ENCODE peak calls at places on chromosomes 5 and 9, in ten cellular contexts. O is H9, M is cardiac muscle cell, Q is sigmoid colon, V is left ventricle myocardium inferior, U is HepG2, D is fibroblast of lung, S is prostate gland, E is pancreas, Z is ovary. A is an unnamed sample. For H3K27me3, the result is how much of the 10 kb centered on the place peaks cover.

GRCh38 chr9:91025856-91026255 is 224.2 kb downstream of the SYK start:
- DNase-seq in Z (no peak), M (no peak), S (no peak), E (no peak), V (no peak), O (no peak), Q (no peak), U (no peak), D (no peak), A (no peak)

GRCh38 chr5:141521244-141521781 is 32.4 kb downstream of the PCDHGC5 start:
- DNase-seq in V (no peak), E (no peak), O (no peak), M (no peak), U (peak), S (no peak), Z (no peak), Q (no peak), D (peak), A (no peak)

GRCh38 chr9:73081979-73082657 is 69.5 kb upstream of the ANXA1 start:
- DNase-seq in Z (no peak), M (peak), Q (no peak), V (no peak), O (no peak), U (peak), S (no peak), E (no peak), D (peak), A (no peak)

GRCh38 chr5:140794594-140795258 is at the start of gene PCDHA2:
- DNase-seq in E (no peak), Q (no peak), M (peak), S (no peak), Z (no peak), O (no peak), D (peak), U (no peak), V (no peak), A (no peak)

GRCh38 chr9:113520109-113520642 is 56.6 kb downstream of the RGS3 start:
- DNase-seq in S (no peak), Q (no peak), V (no peak), O (no peak), Z (no peak), U (no peak), M (no peak), D (no peak), E (peak), A (no peak)

GRCh38 chr9:127450170-127450830 is 906 bp downstream of the RPL12 start:
- DNase-seq in E (no peak), D (peak), S (no peak), U (no peak), O (no peak), V (no peak), Z (no peak), Q (no peak), M (peak), A (no peak)

GRCh38 chr5:122415481-122416120 is 103.6 kb downstream of the SNCAIP start:
- DNase-seq in V (peak), M (peak), E (no peak), U (peak), Z (peak), D (peak), Q (peak), S (peak), O (peak), A (no peak)

GRCh38 chr5:138999674-139000073 is 124.5 kb upstream of the LRRTM2 start:
- DNase-seq in Z (no peak), V (no peak), O (no peak), U (no peak), E (no peak), Q (no peak), S (no peak), D (no peak), M (no peak), A (no peak)

GRCh38 chr5:91484662-91485061 is 101.5 kb upstream of the ARRDC3 start:
- DNase-seq in U (no peak), D (no peak), Z (no peak), M (no peak), V (no peak), E (no peak), S (no peak), O (no peak), Q (no peak), A (no peak)

GRCh38 chr5:850511-851006 is at the start of gene ZDHHC11:
- DNase-seq in V (peak), Z (peak), O (peak), U (peak), M (no peak), D (no peak), S (no peak), Q (peak), E (peak), A (no peak)

GRCh38 chr5:125503958-125504357 is 757.5 kb upstream of the ZNF608 start:
- DNase-seq in M (no peak), E (no peak), U (no peak), O (no peak), V (no peak), Z (no peak), D (no peak), Q (no peak), S (peak), A (no peak)

GRCh38 chr5:149931992-149932436 is 12.6 kb downstream of the PDE6A start:
- DNase-seq in V (no peak), M (no peak), O (no peak), Z (no peak), S (no peak), Q (no peak), E (no peak), D (no peak), U (no peak), A (no peak)

GRCh38 chr9:136751244-136751643 is 2.9 kb upstream of the LCN6 start:
- DNase-seq in S (no peak), M (no peak), E (no peak), D (no peak), V (no peak), Z (no peak), U (no peak), O (no peak), Q (no peak), A (no peak)

GRCh38 chr9:91379461-91379860 is 17.7 kb upstream of the AUH start:
- DNase-seq in V (no peak), U (no peak), Z (no peak), D (no peak), E (no peak), O (no peak), M (no peak), S (no peak), Q (no peak), A (no peak)

GRCh38 chr5:138677782-138678181 is 75.4 kb upstream of the CTNNA1 start:
- DNase-seq in Q (no peak), S (no peak), V (no peak), U (no peak), D (no peak), Z (no peak), M (no peak), E (no peak), O (no peak), A (no peak)

GRCh38 chr5:93054424-93055165 is 526.4 kb downstream of the NR2F1-AS1 start:
- DNase-seq in O (no peak), S (no peak), Q (no peak), U (no peak), Z (no peak), D (peak), V (no peak), M (no peak), E (no peak), A (no peak)

GRCh38 chr5:116442095-116442534 is 132.5 kb downstream of the SEMA6A start:
- DNase-seq in E (no peak), Q (no peak), O (peak), D (peak), M (no peak), S (no peak), U (no peak), Z (no peak), V (peak), A (no peak)

GRCh38 chr9:7402704-7403389 is 396.7 kb downstream of the DMAC1 start:
- DNase-seq in Z (no peak), Q (no peak), V (no peak), E (no peak), D (peak), O (no peak), U (no peak), S (no peak), M (no peak), A (no peak)

GRCh38 chr9:116288658-116289057 is 135.1 kb downstream of the PAPPA start:
- DNase-seq in O (no peak), M (no peak), Z (no peak), U (no peak), S (no peak), Q (no peak), D (peak), V (no peak), E (no peak), A (no peak)

GRCh38 chr5:168656633-168657032 is 77.5 kb upstream of the PANK3 start:
- DNase-seq in D (peak), V (no peak), Q (no peak), O (no peak), U (no peak), Z (no peak), E (no peak), M (no peak), S (peak), A (no peak)

GRCh38 chr9:127455299-127455992 is 4.1 kb downstream of the LRSAM1 start:
- DNase-seq in S (no peak), V (peak), Z (no peak), M (no peak), D (no peak), E (peak), U (no peak), Q (no peak), O (peak), A (peak)

GRCh38 chr5:138271281-138271680 is 3.1 kb downstream of the GFRA3 start:
- DNase-seq in E (no peak), Z (no peak), Q (no peak), M (no peak), S (no peak), O (no peak), U (peak), V (no peak), D (no peak), A (no peak)

GRCh38 chr5:176373100-176373818 is 8.0 kb downstream of the ARL10 start:
- DNase-seq in M (no peak), V (peak), O (no peak), U (no peak), D (no peak), S (no peak), Q (peak), Z (no peak), E (no peak), A (no peak)

GRCh38 chr9:4102078-4102477 is 197.8 kb downstream of the GLIS3 start:
- DNase-seq in V (no peak), E (no peak), O (no peak), U (no peak), Q (no peak), Z (no peak), M (no peak), D (peak), S (no peak), A (no peak)

GRCh38 chr5:17330386-17330785 is 113.0 kb downstream of the BASP1 start:
- DNase-seq in V (no peak), Z (no peak), Q (no peak), M (no peak), O (no peak), D (no peak), U (no peak), S (peak), E (no peak), A (no peak)

GRCh38 chr9:128077847-128078503 is 9.9 kb downstream of the SLC25A25 start:
- DNase-seq in U (no peak), Z (no peak), S (no peak), M (no peak), E (peak), O (no peak), V (no peak), Q (no peak), D (no peak), A (no peak)

GRCh38 chr9:126108240-126108639 is 218.4 kb upstream of the MVB12B start:
- DNase-seq in D (no peak), Z (no peak), V (no peak), U (no peak), Q (no peak), E (no peak), O (peak), M (peak), S (no peak), A (no peak)

GRCh38 chr9:78132688-78133033 is 101.0 kb upstream of the GNAQ start:
- DNase-seq in V (no peak), D (peak), S (no peak), E (no peak), Z (no peak), Q (no peak), U (no peak), O (no peak), M (no peak), A (no peak)

GRCh38 chr5:177498013-177498847 is 826 bp upstream of the PDLIM7 start:
- DNase-seq in Z (peak), Q (peak), M (peak), E (peak), U (peak), D (no peak), S (no peak), O (no peak), V (peak), A (no peak)

GRCh38 chr5:11785771-11786342 is 118.4 kb downstream of the CTNND2 start:
- DNase-seq in M (no peak), O (no peak), S (no peak), Q (no peak), Z (no peak), D (no peak), V (no peak), U (no peak), E (no peak), A (no peak)

GRCh38 chr5:10513501-10514442 is 50.1 kb upstream of the ANKRD33B start:
- DNase-seq in U (no peak), S (no peak), Q (no peak), O (peak), Z (no peak), D (peak), V (no peak), M (peak), E (no peak), A (no peak)

GRCh38 chr5:6767481-6768063 is 54.3 kb downstream of the TENT4A start:
- DNase-seq in U (no peak), E (no peak), O (no peak), S (no peak), D (no peak), Z (no peak), M (no peak), Q (no peak), V (no peak), A (no peak)
- H3K27ac ChIP-seq in U (no peak), E (no peak), O (no peak), S (no peak), D (no peak), Z (no peak), M (no peak), Q (no peak), V (no peak), A (no peak)

GRCh38 chr5:148684528-148684927 is 30.2 kb upstream of the HTR4 start:
- DNase-seq in O (no peak), V (no peak), U (no peak), Q (no peak), D (no peak), E (no peak), Z (no peak), M (no peak), S (no peak), A (no peak)

GRCh38 chr5:148685520-148686134 is 31.3 kb upstream of the HTR4 start:
- DNase-seq in M (no peak), D (no peak), Q (no peak), S (no peak), V (no peak), Z (no peak), O (no peak), U (no peak), E (no peak), A (no peak)

GRCh38 chr5:148688787-148689186 is 34.5 kb upstream of the HTR4 start:
- DNase-seq in U (no peak), D (no peak), Q (no peak), S (no peak), O (no peak), M (no peak), E (no peak), Z (no peak), V (no peak), A (no peak)

GRCh38 chr5:148687871-148688270 is 33.5 kb upstream of the HTR4 start:
- DNase-seq in U (no peak), E (no peak), Q (no peak), D (no peak), S (no peak), M (no peak), V (no peak), O (no peak), Z (no peak), A (no peak)

DNA sequence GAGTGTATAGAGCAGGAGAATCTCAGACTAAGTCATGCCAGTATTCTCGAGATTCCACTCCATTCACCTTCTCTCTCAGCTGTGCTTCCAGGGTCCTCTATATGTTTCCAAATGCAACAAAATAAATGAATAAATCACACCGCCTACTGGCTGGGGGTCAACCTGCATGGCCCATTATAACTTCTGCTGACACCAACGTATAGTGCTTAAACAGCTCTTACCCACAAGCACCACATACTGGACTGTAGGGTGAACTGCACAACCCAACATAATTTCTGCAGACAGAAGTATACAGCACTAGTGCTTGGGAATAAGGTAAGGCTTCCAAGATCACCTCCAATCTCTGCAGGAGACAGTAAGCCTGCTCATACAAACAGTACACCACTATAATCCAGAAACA is 33.1 kb upstream of the HTR4 start:
- DNase-seq in O (peak), Z (no peak), M (peak), V (no peak), U (peak), Q (no peak), D (peak), S (no peak), E (no peak), A (no peak)
- TF ChIP-seq CTCF in O (peak), Z (no peak), M (peak), V (no peak), U (peak), Q (no peak), D (peak), S (no peak), E (no peak), A (no peak)

DNA sequence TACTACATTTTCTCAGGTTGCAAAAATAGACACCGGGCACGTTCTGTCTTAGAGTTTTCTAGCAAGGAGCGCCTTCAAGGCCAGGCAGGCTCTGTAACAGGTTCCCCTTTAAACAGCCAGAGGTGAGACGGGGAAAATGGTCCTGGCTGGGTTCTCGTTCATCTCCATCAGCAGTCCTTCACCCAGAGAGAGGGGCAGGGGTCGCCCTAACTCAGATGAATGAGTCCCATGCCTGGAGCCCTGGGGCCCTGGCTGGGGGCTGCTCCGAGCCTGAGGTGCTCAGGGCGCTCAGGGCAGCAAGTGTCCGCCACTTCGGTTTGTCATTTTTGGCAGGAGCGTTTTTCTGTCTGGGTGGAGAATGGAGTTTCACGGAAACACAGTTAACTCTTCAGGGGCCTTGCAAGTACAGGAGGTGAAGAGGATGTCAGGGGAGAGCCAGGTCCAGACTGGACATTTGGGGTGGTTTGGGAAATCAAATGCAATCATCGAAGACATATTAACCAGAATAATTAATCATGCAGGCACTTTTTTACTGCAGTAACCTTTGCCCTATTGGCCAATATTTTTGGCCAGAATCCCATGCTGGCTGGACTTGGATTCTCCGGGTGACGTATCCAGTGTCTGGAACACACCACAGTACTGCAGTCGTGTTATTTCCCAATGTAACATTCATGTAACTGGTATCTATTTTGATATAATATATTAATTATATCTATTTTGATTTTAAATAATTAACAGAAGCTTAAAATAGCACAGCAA is 2.9 kb downstream of the NTNG2 start:
- DNase-seq in Z (no peak), D (peak), V (no peak), E (no peak), S (no peak), U (peak), Q (no peak), M (no peak), O (no peak), A (no peak)
- H3K27me3 ChIP-seq in Z (under half), D (under half), V (half or more), E (under half), S (under half), U (half or more), Q (half or more), M (half or more), O (under half), A (half or more)

DNA sequence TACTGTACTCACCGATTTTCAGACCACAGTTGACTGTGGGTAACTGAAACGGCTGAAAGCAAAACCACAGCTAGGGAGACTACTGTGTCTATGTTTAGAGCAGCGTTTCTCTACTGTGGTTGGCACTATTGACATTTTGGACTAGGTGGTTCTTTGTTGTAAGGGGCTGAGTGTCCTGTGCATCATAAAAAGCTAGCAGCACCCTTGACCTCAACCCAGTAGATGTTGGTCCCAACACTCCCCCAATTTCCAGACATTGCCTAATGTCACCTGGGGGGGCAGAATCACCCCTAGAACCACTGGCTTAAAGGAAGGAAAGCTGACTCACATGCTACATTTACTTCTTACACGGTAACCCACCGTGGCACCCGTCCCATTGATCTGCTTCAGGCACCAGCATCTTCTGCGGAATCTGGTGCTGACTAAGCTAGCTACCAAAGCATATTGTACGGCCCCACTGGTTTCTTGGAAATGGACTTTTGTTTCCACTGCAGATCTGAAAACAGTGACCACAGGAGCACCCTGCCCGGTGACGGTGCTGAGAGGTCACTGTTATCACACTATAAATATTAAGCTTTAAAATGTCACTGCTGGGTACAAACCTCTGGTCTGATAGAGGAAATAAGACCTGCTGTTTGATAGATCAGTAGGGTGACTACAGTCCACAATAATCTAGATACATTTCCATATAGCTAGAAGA is 151.5 kb downstream of the HSD17B3 start:
- DNase-seq in E (no peak), D (no peak), S (no peak), V (no peak), Z (no peak), M (no peak), U (no peak), O (no peak), Q (peak), A (no peak)
- H3K27ac ChIP-seq in E (no peak), D (no peak), S (no peak), V (no peak), Z (no peak), M (no peak), U (no peak), O (no peak), Q (no peak), A (no peak)

DNA sequence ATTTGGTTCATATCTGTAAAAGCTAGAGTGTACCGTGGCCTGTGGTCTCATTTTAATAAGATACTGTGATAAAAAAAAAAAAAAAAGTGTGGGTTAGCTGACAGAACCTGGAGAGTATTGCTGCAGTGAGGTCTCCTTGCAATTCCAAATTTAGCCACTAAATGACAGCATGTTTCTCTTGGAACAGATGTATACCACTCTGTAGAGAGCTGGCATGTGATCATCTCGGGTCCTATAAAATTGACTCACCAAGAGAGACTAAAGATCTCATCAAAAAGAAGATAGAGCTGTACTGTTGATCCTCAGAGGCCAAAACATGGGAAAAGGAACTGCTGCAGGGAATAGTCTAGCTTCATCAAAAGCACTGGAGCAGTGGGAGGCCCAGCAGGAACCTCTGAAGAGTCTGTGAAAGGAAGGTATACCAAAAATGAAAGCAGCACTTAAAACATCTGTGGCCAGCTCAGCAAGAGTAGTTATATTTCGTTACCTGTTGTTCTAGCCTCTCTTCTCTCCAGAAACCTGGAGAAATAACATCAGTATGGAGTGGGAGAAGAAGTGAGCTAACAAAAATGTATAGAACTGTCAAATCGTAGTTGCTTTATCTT is 826.8 kb downstream of the EFNA5 start:
- DNase-seq in O (no peak), Z (no peak), M (no peak), Q (no peak), D (peak), U (no peak), S (no peak), E (no peak), V (no peak), A (no peak)
- TF ChIP-seq CTCF in O (peak), Z (no peak), M (no peak), Q (peak), D (peak), U (peak), S (no peak), E (no peak), V (no peak), A (no peak)